ENCODE peak calls at places on chromosomes 13 and 19, in four cellular contexts. One of them, this sample, is unnamed.

GRCh38 chr13:43766766-43767165 is 20.0 kb downstream of the ENOX1 start:
- DNase-seq in GM12878: no peak
- DNase-seq in HepG2: no peak
- DNase-seq in K562: no peak
- DNase-seq in this sample: no peak

GRCh38 chr13:95349267-95349666 is 48.0 kb upstream of the ABCC4 start:
- DNase-seq in GM12878: no peak
- DNase-seq in K562: peak
- DNase-seq in HepG2: no peak
- DNase-seq in this sample: no peak

GRCh38 chr19:37654525-37654832 is 786 bp downstream of the ZFP30 start:
- DNase-seq in GM12878: no peak
- DNase-seq in HepG2: no peak
- DNase-seq in K562: no peak
- DNase-seq in this sample: no peak

GRCh38 chr13:48675247-48675646 is 21.5 kb downstream of the CYSLTR2 start:
- DNase-seq in K562: no peak
- DNase-seq in HepG2: no peak
- DNase-seq in GM12878: no peak
- DNase-seq in this sample: no peak

GRCh38 chr19:47781590-47782318 is 3.3 kb downstream of the SELENOW start:
- DNase-seq in K562: no peak
- DNase-seq in GM12878: no peak
- DNase-seq in HepG2: no peak
- DNase-seq in this sample: no peak

GRCh38 chr13:49310251-49310650 is 62.5 kb downstream of the CDADC1 start:
- DNase-seq in GM12878: no peak
- DNase-seq in K562: no peak
- DNase-seq in HepG2: no peak
- DNase-seq in this sample: no peak

GRCh38 chr13:20796791-20797513 is 23.2 kb upstream of the EEF1AKMT1 start:
- DNase-seq in K562: no peak
- DNase-seq in GM12878: no peak
- DNase-seq in HepG2: no peak
- DNase-seq in this sample: no peak

GRCh38 chr13:43300817-43301216 is 277.4 kb downstream of the DNAJC15 start:
- DNase-seq in GM12878: no peak
- DNase-seq in K562: no peak
- DNase-seq in HepG2: no peak
- DNase-seq in this sample: no peak

GRCh38 chr19:17762505-17763229 is 11.4 kb downstream of the FCHO1 start:
- DNase-seq in K562: peak
- DNase-seq in GM12878: no peak
- DNase-seq in HepG2: peak
- DNase-seq in this sample: peak

GRCh38 chr13:108086678-108087077 is 128.7 kb downstream of the LIG4 start:
- DNase-seq in HepG2: no peak
- DNase-seq in GM12878: no peak
- DNase-seq in K562: no peak
- DNase-seq in this sample: no peak

GRCh38 chr13:53743906-53744305 is 715.3 kb downstream of the OLFM4 start:
- DNase-seq in GM12878: no peak
- DNase-seq in K562: no peak
- DNase-seq in HepG2: no peak
- DNase-seq in this sample: peak

GRCh38 chr19:16037424-16038195 is 38.7 kb upstream of the TPM4 start:
- DNase-seq in HepG2: no peak
- DNase-seq in K562: no peak
- DNase-seq in GM12878: no peak
- DNase-seq in this sample: no peak

GRCh38 chr13:90675129-90675528 is 672.4 kb upstream of the MIR17HG start:
- DNase-seq in HepG2: no peak
- DNase-seq in GM12878: no peak
- DNase-seq in K562: no peak
- DNase-seq in this sample: peak

GRCh38 chr19:57302020-57302465 is 18.2 kb upstream of the ZNF543 start:
- DNase-seq in K562: no peak
- DNase-seq in GM12878: no peak
- DNase-seq in HepG2: no peak
- DNase-seq in this sample: no peak

GRCh38 chr19:40721140-40721486 is 4.2 kb downstream of the ITPKC start:
- DNase-seq in K562: no peak
- DNase-seq in HepG2: no peak
- DNase-seq in GM12878: no peak
- DNase-seq in this sample: no peak

GRCh38 chr19:10120538-10121198 is 969 bp upstream of the EIF3G start:
- DNase-seq in HepG2: no peak
- DNase-seq in K562: no peak
- DNase-seq in GM12878: no peak
- DNase-seq in this sample: no peak

GRCh38 chr13:83449666-83450395 is 432.4 kb downstream of the SLITRK1 start:
- DNase-seq in HepG2: no peak
- DNase-seq in K562: no peak
- DNase-seq in GM12878: no peak
- DNase-seq in this sample: no peak

GRCh38 chr19:6740589-6741348 is 1.3 kb downstream of the TRIP10 start:
- DNase-seq in HepG2: no peak
- DNase-seq in GM12878: no peak
- DNase-seq in K562: peak
- DNase-seq in this sample: peak
- TF ChIP-seq TARDBP in HepG2: peak
- TF ChIP-seq TARDBP in GM12878: no peak
- TF ChIP-seq TARDBP in K562: no peak
- TF ChIP-seq TARDBP in this sample: no peak

GRCh38 chr19:48859711-48860572 is 8.5 kb downstream of the PLEKHA4 start:
- DNase-seq in GM12878: no peak
- DNase-seq in HepG2: no peak
- DNase-seq in K562: peak
- DNase-seq in this sample: peak
- TF ChIP-seq FOXK2 in GM12878: no peak
- TF ChIP-seq FOXK2 in HepG2: no peak
- TF ChIP-seq FOXK2 in K562: no peak
- TF ChIP-seq FOXK2 in this sample: no peak

GRCh38 chr19:4416268-4416667 is 13.8 kb downstream of the CHAF1A start:
- DNase-seq in GM12878: no peak
- DNase-seq in K562: no peak
- DNase-seq in HepG2: peak
- DNase-seq in this sample: no peak

GRCh38 chr19:4413588-4413987 is 11.1 kb downstream of the CHAF1A start:
- DNase-seq in K562: no peak
- DNase-seq in HepG2: no peak
- DNase-seq in GM12878: no peak
- DNase-seq in this sample: no peak

GRCh38 chr19:4414800-4415251 is 12.4 kb downstream of the CHAF1A start:
- DNase-seq in GM12878: no peak
- DNase-seq in HepG2: no peak
- DNase-seq in K562: no peak
- DNase-seq in this sample: peak

GRCh38 chr19:4415352-4415751 is 12.9 kb downstream of the CHAF1A start:
- DNase-seq in GM12878: no peak
- DNase-seq in HepG2: no peak
- DNase-seq in K562: no peak
- DNase-seq in this sample: no peak

GRCh38 chr19:4414144-4414799 is 11.8 kb downstream of the CHAF1A start:
- DNase-seq in K562: no peak
- DNase-seq in GM12878: no peak
- DNase-seq in HepG2: no peak
- DNase-seq in this sample: no peak
- TF ChIP-seq TARDBP in K562: no peak
- TF ChIP-seq TARDBP in GM12878: no peak
- TF ChIP-seq TARDBP in HepG2: no peak
- TF ChIP-seq TARDBP in this sample: no peak

GRCh38 chr19:35040474-35040825 is 1.1 kb upstream of the HPN start:
- DNase-seq in K562: no peak
- DNase-seq in HepG2: no peak
- DNase-seq in GM12878: no peak
- DNase-seq in this sample: no peak

GRCh38 chr19:35042056-35042730 is 672 bp downstream of the HPN start:
- DNase-seq in HepG2: peak
- DNase-seq in GM12878: no peak
- DNase-seq in K562: no peak
- DNase-seq in this sample: no peak

GRCh38 chr19:35039881-35040456 is 1.6 kb upstream of the HPN start:
- DNase-seq in GM12878: no peak
- DNase-seq in HepG2: peak
- DNase-seq in K562: no peak
- DNase-seq in this sample: no peak

GRCh38 chr19:35041548-35042055 is at the start of gene HPN:
- DNase-seq in HepG2: peak
- DNase-seq in K562: no peak
- DNase-seq in GM12878: no peak
- DNase-seq in this sample: no peak

DNA sequence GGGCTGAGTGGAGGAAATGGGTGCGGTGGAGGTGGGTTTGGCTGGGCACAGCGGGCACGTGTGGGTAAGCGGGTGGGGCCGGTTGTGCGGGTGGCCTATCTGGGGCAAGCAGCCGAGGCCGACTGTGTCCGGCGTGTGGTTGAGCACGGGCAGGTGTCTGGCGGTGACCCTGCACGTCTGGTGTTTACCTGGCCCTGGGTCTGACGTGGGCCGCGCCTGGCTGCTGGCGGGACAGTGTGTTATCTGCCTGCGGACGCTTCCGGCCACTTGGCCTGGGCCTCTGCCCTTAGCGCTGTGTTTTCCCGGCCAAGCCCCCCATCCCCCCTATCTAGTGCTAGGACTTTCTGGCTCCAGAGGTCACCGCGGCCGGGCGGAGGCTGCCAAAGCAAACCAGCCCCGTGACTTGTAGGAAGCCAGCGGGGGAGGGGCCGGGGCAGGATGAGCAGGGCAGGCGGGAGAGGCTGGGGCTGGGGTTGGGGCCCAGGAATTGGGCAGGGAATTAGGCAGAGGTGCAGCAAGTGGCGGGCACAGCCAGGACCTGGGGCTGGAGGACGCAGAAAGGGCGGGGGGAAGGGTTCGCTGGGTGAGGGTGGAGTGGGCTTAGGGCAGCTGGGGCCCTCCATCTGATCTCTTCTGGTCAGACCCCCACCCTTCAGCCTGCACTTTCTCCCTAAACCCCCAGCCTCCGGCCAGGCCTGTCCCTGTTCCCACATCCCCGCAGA is 534 bp upstream of the HPN start:
- DNase-seq in HepG2: peak
- DNase-seq in K562: peak
- DNase-seq in GM12878: no peak
- DNase-seq in this sample: no peak
- TF ChIP-seq FOXK2 in HepG2: peak
- TF ChIP-seq FOXK2 in K562: peak
- TF ChIP-seq FOXK2 in GM12878: no peak
- TF ChIP-seq FOXK2 in this sample: no peak

GRCh38 chr13:98650376-98651107 is 73.6 kb upstream of the STK24 start:
- DNase-seq in GM12878: no peak
- DNase-seq in K562: no peak
- DNase-seq in HepG2: no peak
- DNase-seq in this sample: no peak
- TF ChIP-seq TARDBP in GM12878: no peak
- TF ChIP-seq TARDBP in K562: no peak
- TF ChIP-seq TARDBP in HepG2: no peak
- TF ChIP-seq TARDBP in this sample: no peak

DNA sequence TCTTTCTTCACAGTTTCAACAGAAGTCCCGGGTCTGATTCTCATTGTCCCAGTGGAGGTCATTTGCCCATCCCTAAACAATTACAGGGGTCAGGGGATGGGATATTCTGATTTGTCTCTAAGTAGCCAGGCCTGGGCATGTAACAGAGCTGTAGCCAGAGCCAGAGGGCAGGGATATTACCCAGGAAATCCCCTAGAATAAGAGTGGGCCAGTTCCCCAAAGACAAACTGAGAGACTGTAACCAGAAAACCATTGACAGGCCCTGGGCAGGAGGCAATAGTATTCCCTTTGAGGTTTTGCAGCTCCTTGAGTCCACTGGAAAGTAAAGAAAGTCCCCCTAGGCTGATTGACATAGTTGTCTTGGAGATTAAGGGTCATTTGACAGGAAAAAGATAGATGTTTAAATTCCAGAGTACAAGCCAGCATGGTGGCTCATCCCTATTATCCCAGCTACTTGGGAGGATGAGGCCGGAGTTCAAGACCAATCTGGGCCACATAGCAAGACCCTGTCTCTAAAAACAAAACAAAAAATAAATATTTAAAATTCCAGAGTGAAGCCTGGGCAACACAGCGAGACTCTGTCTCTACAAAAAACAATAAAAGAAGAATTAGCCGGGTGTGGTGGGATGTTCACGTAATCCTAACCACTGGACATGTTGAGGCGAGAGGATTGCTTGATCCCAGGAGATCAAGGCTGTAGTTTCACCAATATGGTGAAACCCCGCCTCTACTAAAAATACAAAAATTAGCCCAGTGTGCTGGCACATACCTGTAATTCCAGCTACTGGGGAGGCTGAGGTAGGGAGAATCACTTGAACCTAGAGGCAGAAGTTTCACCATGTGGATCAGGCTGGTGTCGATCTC is 1.9 kb upstream of the SDHAF1 start:
- DNase-seq in HepG2: no peak
- DNase-seq in K562: no peak
- DNase-seq in GM12878: no peak
- DNase-seq in this sample: no peak
- TF ChIP-seq FOXK2 in HepG2: no peak
- TF ChIP-seq FOXK2 in K562: no peak
- TF ChIP-seq FOXK2 in GM12878: no peak
- TF ChIP-seq FOXK2 in this sample: no peak

GRCh38 chr19:1445185-1445931 is 4.6 kb upstream of the APC2 start:
- DNase-seq in K562: peak
- DNase-seq in GM12878: no peak
- DNase-seq in HepG2: peak
- DNase-seq in this sample: peak
- TF ChIP-seq TARDBP in K562: peak
- TF ChIP-seq TARDBP in GM12878: no peak
- TF ChIP-seq TARDBP in HepG2: no peak
- TF ChIP-seq TARDBP in this sample: no peak

GRCh38 chr19:28435551-28436261 is 777.2 kb downstream of the UQCRFS1 start:
- DNase-seq in GM12878: no peak
- DNase-seq in K562: no peak
- DNase-seq in HepG2: no peak
- DNase-seq in this sample: no peak

GRCh38 chr19:28437390-28438346 is 775.3 kb downstream of the UQCRFS1 start:
- DNase-seq in GM12878: no peak
- DNase-seq in HepG2: no peak
- DNase-seq in K562: no peak
- DNase-seq in this sample: no peak

GRCh38 chr19:28436320-28436719 is 776.6 kb downstream of the UQCRFS1 start:
- DNase-seq in GM12878: no peak
- DNase-seq in K562: no peak
- DNase-seq in HepG2: no peak
- DNase-seq in this sample: no peak
- TF ChIP-seq FOXK2 in GM12878: no peak
- TF ChIP-seq FOXK2 in K562: no peak
- TF ChIP-seq FOXK2 in HepG2: no peak
- TF ChIP-seq FOXK2 in this sample: no peak

GRCh38 chr13:46961719-46962118 is 64.9 kb upstream of the HTR2A start:
- DNase-seq in K562: no peak
- DNase-seq in GM12878: peak
- DNase-seq in HepG2: no peak
- DNase-seq in this sample: peak
- TF ChIP-seq TARDBP in K562: no peak
- TF ChIP-seq TARDBP in GM12878: no peak
- TF ChIP-seq TARDBP in HepG2: no peak
- TF ChIP-seq TARDBP in this sample: no peak

This sample was measured in HEK293T.